ENCODE peak calls at places on chromosomes 7 and 10, in ten cellular contexts. K, X, I, R, Q, C, V, Z, F and Y are unnamed samples.

GRCh38 chr7:77447616-77448015 is 31.5 kb upstream of the GSAP start:
- DNase-seq in K (no peak), X (no peak), I (no peak), R (no peak), Q (no peak), C (no peak), V (no peak), Z (no peak), F (no peak), Y (peak; percentile 65)

GRCh38 chr7:137804819-137805218 is 42.0 kb downstream of the DGKI start:
- DNase-seq in K (no peak), X (no peak), I (no peak), R (no peak), Q (peak; percentile 76), C (peak; percentile 64), V (no peak), Z (no peak), F (no peak), Y (no peak)

GRCh38 chr10:126147866-126148578 is 240.3 kb downstream of the ADAM12 start:
- DNase-seq in K (no peak), X (no peak), I (no peak), R (no peak), Q (no peak), C (peak; percentile 87), V (no peak), Z (peak; percentile 34), F (no peak), Y (peak; percentile 53)

GRCh38 chr7:106367664-106368063 is 82.9 kb upstream of the NAMPT start:
- DNase-seq in K (no peak), X (no peak), I (no peak), R (no peak), Q (no peak), C (no peak), V (no peak), Z (no peak), F (no peak), Y (no peak)

GRCh38 chr10:28678687-28679457 is 1.6 kb downstream of the BAMBI start:
- DNase-seq in K (no peak), X (peak; percentile 49), I (no peak), R (peak; percentile 46), Q (peak; percentile 80), C (no peak), V (no peak), Z (no peak), F (no peak), Y (peak; percentile 53)

GRCh38 chr7:2198206-2198605 is 34.5 kb downstream of the MAD1L1 start:
- DNase-seq in K (no peak), X (no peak), I (peak; percentile 86), R (no peak), Q (no peak), C (no peak), V (no peak), Z (no peak), F (no peak), Y (no peak)

GRCh38 chr10:71134732-71135211 is 77.6 kb upstream of the UNC5B start:
- DNase-seq in K (no peak), X (peak; percentile 28), I (no peak), R (no peak), Q (no peak), C (no peak), V (no peak), Z (peak; percentile 80), F (no peak), Y (no peak)

GRCh38 chr7:98097042-98097645 is 9.5 kb upstream of the LMTK2 start:
- DNase-seq in K (no peak), X (no peak), I (no peak), R (peak; percentile 9), Q (no peak), C (no peak), V (no peak), Z (no peak), F (no peak), Y (no peak)

GRCh38 chr7:27204851-27205322 is 5.0 kb upstream of the HOXA13 start:
- DNase-seq in K (no peak), X (peak; percentile 54), I (peak; percentile 82), R (peak; percentile 53), Q (no peak), C (no peak), V (no peak), Z (no peak), F (no peak), Y (no peak)

GRCh38 chr7:132321387-132321786 is 254.9 kb downstream of the PLXNA4 start:
- DNase-seq in K (no peak), X (no peak), I (no peak), R (peak; percentile 8), Q (no peak), C (no peak), V (no peak), Z (no peak), F (no peak), Y (no peak)

GRCh38 chr10:126598009-126598408 is 72.5 kb downstream of the C10orf90 start:
- DNase-seq in K (no peak), X (no peak), I (no peak), R (peak; percentile 30), Q (peak; percentile 3), C (peak; percentile 29), V (no peak), Z (no peak), F (peak; percentile 1), Y (peak; percentile 73)